ENCODE peak calls at places on chromosomes 13 and 19, in nine cellular contexts. G, Y, W, O, Q, P, J, C and N are unnamed samples.

GRCh38 chr19:28377077-28377476 is 835.9 kb downstream of the UQCRFS1 start:
- DNase-seq in G (no peak), O (no peak), P (no peak), C (no peak), W (no peak), J (no peak), Y (no peak), Q (no peak), N (no peak)

GRCh38 chr13:76825415-76825814 is 60.8 kb downstream of the KCTD12 start:
- DNase-seq in Q (no peak), O (no peak), P (no peak), Y (no peak), G (no peak), W (no peak), C (no peak), J (no peak), N (no peak)

GRCh38 chr13:74134777-74135305 is 637 bp upstream of the KLF12 start:
- DNase-seq in Q (peak; percentile 77), J (no peak), C (peak; percentile 42), P (peak; percentile 80), W (peak; percentile 66), G (peak; percentile 70), O (peak; percentile 84), Y (no peak), N (peak; percentile 72)

GRCh38 chr13:30359999-30360398 is 52.6 kb upstream of the KATNAL1 start:
- DNase-seq in P (no peak), J (no peak), W (no peak), Q (no peak), C (no peak), O (no peak), Y (no peak), G (no peak), N (no peak)

GRCh38 chr19:51398096-51398704 is 7.8 kb upstream of the C19orf84 start:
- DNase-seq in Q (no peak), C (no peak), O (no peak), G (no peak), J (no peak), P (no peak), Y (no peak), W (no peak), N (no peak)

GRCh38 chr13:43196171-43196611 is 172.8 kb downstream of the DNAJC15 start:
- DNase-seq in P (no peak), J (no peak), C (peak; percentile 46), W (peak; percentile 41), G (no peak), O (no peak), Q (no peak), Y (no peak), N (no peak)

GRCh38 chr13:23771966-23772365 is 117.2 kb downstream of the MIPEP start:
- DNase-seq in G (no peak), P (no peak), O (no peak), W (no peak), J (no peak), Q (no peak), C (no peak), Y (no peak), N (no peak)

GRCh38 chr19:37695144-37695899 is 24.2 kb downstream of the ZNF607 start:
- DNase-seq in O (no peak), P (no peak), J (peak; percentile 49), W (no peak), G (no peak), Q (no peak), C (no peak), Y (no peak), N (no peak)

GRCh38 chr19:40747536-40747935 is 2.7 kb downstream of the ACTMAP start:
- DNase-seq in W (no peak), G (no peak), C (no peak), Y (no peak), O (no peak), J (no peak), Q (no peak), P (no peak), N (no peak)

GRCh38 chr19:40751065-40751923 is at the start of gene SNRPA:
- DNase-seq in Y (peak; percentile 97), W (peak; percentile 96), J (peak; percentile 98), G (peak; percentile 100), Q (peak; percentile 98), P (peak; percentile 97), O (peak; percentile 98), C (peak; percentile 96), N (peak; percentile 99)

GRCh38 chr19:40754611-40755247 is 3.7 kb downstream of the SNRPA start:
- DNase-seq in W (no peak), J (no peak), Q (no peak), O (no peak), G (no peak), C (no peak), P (no peak), Y (no peak), N (peak; percentile 77)

GRCh38 chr19:40750035-40750284 is 317 bp downstream of the ACTMAP start:
- DNase-seq in J (no peak), P (no peak), O (no peak), Q (no peak), Y (no peak), C (no peak), G (no peak), W (no peak), N (no peak)

DNA sequence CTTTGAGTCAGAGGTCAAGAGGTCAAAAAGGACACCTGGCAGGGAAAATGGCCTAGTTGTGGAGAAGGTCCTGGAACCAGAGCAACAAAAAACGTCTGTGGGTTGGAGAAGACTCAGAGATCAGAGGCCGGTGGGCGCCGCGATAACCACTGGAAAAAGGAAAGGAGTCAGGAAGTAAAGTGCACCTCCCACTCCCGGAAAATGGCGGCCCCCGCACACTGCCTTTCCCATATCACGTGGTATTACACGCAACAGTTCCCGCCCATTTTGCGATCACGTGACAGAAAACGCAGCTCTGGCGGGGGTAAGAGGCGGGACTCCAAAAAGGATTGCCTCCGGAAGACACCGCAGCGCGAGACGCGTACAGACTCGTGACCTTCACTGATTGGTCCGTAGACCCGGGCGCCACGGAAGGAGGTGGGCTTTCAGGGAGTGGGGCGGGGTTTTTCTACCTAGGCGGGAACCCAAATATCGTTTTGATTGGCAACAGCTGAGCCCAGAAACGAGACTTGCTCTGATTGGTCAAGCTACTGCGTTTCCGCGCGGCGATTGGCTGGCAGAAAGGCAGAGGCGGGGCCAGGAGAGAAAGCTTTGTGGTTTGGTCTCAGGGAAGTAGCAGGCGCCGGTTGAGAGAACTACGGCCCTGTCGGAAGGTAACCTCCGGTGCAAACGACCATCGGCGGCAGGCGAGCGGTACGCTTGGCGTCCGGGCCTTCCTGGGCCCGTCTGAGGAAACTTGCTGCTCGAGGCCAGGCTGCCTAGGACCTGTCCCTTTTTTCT is at the start of gene ACTMAP:
- DNase-seq in W (peak; percentile 99), C (peak; percentile 99), P (peak; percentile 98), G (peak; percentile 100), J (peak; percentile 100), Q (peak; percentile 99), Y (peak; percentile 100), O (peak; percentile 100), N (peak; percentile 100)
- H3K4me1 ChIP-seq in W (peaks cover 71% of the 10 kb centered on the region), C (peaks cover 3% of the 10 kb centered on the region), P (no peaks in the 10 kb centered on the region), G (peaks cover 17% of the 10 kb centered on the region), J (no peaks in the 10 kb centered on the region), Q (peaks cover 38% of the 10 kb centered on the region), Y (no peaks in the 10 kb centered on the region), O (peaks cover 32% of the 10 kb centered on the region), N (peaks cover 32% of the 10 kb centered on the region)

DNA sequence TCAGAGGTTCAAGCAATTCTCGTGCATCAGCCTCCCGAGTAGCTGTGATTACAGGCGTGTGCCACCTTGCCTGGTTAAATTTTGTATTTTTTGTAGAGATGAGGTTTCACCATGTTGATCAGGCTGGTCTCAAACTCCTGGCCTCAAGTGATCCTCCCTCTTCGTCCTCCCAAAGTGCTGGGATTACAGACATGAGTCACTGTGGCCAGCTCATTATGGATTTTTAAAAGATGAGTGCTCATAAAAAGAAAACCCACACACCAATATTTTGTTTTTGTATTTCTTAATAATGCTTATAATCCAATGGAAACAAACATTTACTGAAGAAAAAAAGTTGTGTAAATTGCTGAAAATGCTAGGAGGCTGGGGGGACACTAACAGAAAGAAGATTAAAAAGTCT is 5.0 kb upstream of the MICU2 start:
- DNase-seq in O (no peak), P (no peak), Y (no peak), W (no peak), C (no peak), Q (no peak), J (no peak), G (no peak), N (no peak)
- H3K4me1 ChIP-seq in O (peaks cover 9% of the 10 kb centered on the region), P (no peaks in the 10 kb centered on the region), Y (no peaks in the 10 kb centered on the region), W (peaks cover 6% of the 10 kb centered on the region), C (no peaks in the 10 kb centered on the region), Q (peaks cover 9% of the 10 kb centered on the region), J (no peaks in the 10 kb centered on the region), G (peaks cover 7% of the 10 kb centered on the region), N (peaks cover 2% of the 10 kb centered on the region)

GRCh38 chr19:44720945-44721344 is 22.0 kb downstream of the CEACAM16 start:
- DNase-seq in Y (no peak), C (no peak), P (no peak), G (no peak), Q (no peak), O (no peak), W (no peak), J (no peak), N (no peak)

GRCh38 chr19:44723952-44724319 is 24.6 kb upstream of the BCL3 start:
- DNase-seq in C (peak; percentile 86), W (peak; percentile 76), Y (peak; percentile 79), G (peak; percentile 86), P (peak; percentile 93), J (peak; percentile 89), O (peak; percentile 85), Q (peak; percentile 89), N (peak; percentile 93)

GRCh38 chr19:44725251-44725650 is 23.3 kb upstream of the BCL3 start:
- DNase-seq in P (no peak), O (no peak), C (peak; percentile 18), Q (no peak), J (no peak), Y (no peak), G (no peak), W (no peak), N (peak; percentile 94)

GRCh38 chr19:44723299-44723951 is 24.5 kb downstream of the CEACAM16 start:
- DNase-seq in J (no peak), G (no peak), Y (no peak), W (no peak), P (no peak), Q (no peak), O (no peak), C (no peak), N (no peak)

DNA sequence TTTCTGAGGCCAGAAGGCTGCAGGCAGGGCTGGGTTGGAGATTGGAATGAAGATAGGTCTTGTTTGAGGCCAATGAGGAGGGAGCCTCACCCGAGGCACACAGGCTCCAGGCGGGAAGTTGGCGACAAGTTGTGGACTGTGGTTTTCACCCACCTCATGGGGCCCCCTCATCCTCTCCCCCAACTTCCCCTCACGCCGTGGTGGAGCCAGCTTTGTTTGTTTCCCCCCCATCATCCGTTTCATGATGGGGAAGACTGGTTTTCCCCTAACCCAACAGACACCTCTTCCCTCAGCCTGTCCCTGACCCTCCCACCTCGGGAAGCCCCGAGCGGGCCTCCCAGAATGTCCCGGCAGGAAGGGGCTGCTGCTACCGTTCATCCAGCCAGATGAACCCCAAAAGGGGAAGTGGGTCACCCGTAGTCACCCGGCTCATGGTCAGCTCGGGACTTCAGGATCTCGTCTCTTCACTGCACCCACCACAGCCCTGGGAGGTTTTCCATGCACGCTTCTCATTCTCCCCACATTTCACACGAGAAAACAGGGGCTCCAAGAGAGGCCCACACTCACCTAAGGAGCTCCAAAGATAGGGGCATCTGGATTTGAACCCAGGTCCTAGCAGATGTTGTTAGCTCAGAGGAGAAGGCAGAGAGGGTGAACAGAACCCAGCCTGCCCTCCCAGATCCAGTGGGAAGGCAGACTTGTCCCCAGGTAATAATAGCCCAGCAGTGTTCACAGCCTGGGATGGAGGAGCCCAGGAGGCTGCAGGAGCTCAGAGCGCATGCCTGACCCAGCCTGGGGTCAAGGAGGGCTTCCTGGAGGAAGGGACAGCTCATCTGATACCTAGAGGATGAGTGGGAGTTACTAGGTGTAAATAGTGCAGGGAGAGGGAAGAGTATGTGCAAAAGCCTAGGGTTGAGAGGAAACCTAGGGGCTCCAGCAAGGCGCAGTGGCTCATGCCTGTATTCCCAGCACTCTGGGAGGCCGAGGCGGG is 23.5 kb downstream of the CEACAM16 start:
- DNase-seq in J (no peak), Q (peak; percentile 51), P (no peak), O (no peak), C (no peak), Y (no peak), G (no peak), W (no peak), N (no peak)
- H3K4me1 ChIP-seq in J (no peaks in the 10 kb centered on the region), Q (peaks cover 25% of the 10 kb centered on the region), P (no peaks in the 10 kb centered on the region), O (peaks cover 19% of the 10 kb centered on the region), C (peaks cover 4% of the 10 kb centered on the region), Y (peaks cover 14% of the 10 kb centered on the region), G (peaks cover 46% of the 10 kb centered on the region), W (peaks cover 59% of the 10 kb centered on the region), N (peaks cover 40% of the 10 kb centered on the region)

GRCh38 chr19:2050991-2051770 is at the start of gene MKNK2:
- DNase-seq in J (peak; percentile 88), Y (peak; percentile 87), G (peak; percentile 89), W (peak; percentile 92), Q (peak; percentile 99), C (peak; percentile 93), O (peak; percentile 97), P (peak; percentile 99), N (peak; percentile 95)
- H3K4me1 ChIP-seq in J (no peaks in the 10 kb centered on the region), Y (peaks cover 49% of the 10 kb centered on the region), G (peaks cover 40% of the 10 kb centered on the region), W (peaks cover 89% of the 10 kb centered on the region), Q (peaks cover 73% of the 10 kb centered on the region), C (peaks cover 52% of the 10 kb centered on the region), O (peaks cover 65% of the 10 kb centered on the region), P (no peaks in the 10 kb centered on the region), N (peaks cover 66% of the 10 kb centered on the region)